ENCODE peak calls at places on chromosomes 5 and 9, in five cellular contexts. O, F, M, Y and W are unnamed samples.

GRCh38 chr5:51860532-51861018 is 477.3 kb downstream of the ISL1 start:
- DNase-seq in O (no peak), F (no peak), M (no peak), Y (no peak), W (no peak)

GRCh38 chr5:8839361-8840055 is 706.4 kb downstream of the SEMA5A start:
- DNase-seq in O (no peak), F (no peak), M (no peak), Y (peak; percentile 32), W (no peak)

GRCh38 chr5:157049605-157050004 is 9.3 kb downstream of the HAVCR1 start:
- DNase-seq in O (no peak), F (no peak), M (no peak), Y (no peak), W (no peak)

GRCh38 chr5:33588654-33589372 is 148.0 kb downstream of the TARS1 start:
- DNase-seq in O (peak; percentile 40), F (no peak), M (no peak), Y (peak; percentile 56), W (no peak)

GRCh38 chr5:142248853-142249462 is 75.9 kb downstream of the SPRY4 start:
- DNase-seq in O (peak; percentile 39), F (no peak), M (no peak), Y (no peak), W (no peak)

GRCh38 chr5:9733456-9733855 is 103.3 kb upstream of the TAS2R1 start:
- DNase-seq in O (no peak), F (no peak), M (no peak), Y (no peak), W (no peak)

GRCh38 chr9:98899399-98900056 is 44.2 kb upstream of the COL15A1 start:
- DNase-seq in O (no peak), F (no peak), M (no peak), Y (no peak), W (no peak)

GRCh38 chr5:102099766-102100331 is 196.2 kb downstream of the SLCO4C1 start:
- DNase-seq in O (no peak), F (no peak), M (no peak), Y (no peak), W (no peak)

GRCh38 chr5:138947780-138948179 is 72.6 kb upstream of the LRRTM2 start:
- DNase-seq in O (no peak), F (no peak), M (no peak), Y (no peak), W (no peak)

GRCh38 chr5:167348286-167348926 is 943.0 kb upstream of the WWC1 start:
- DNase-seq in O (no peak), F (no peak), M (no peak), Y (peak; percentile 82), W (no peak)

GRCh38 chr5:43157068-43157467 is 35.0 kb upstream of the NIM1K start:
- DNase-seq in O (no peak), F (no peak), M (no peak), Y (no peak), W (no peak)

GRCh38 chr9:117826837-117827236 is 122.6 kb downstream of the TLR4 start:
- DNase-seq in O (no peak), F (no peak), M (no peak), Y (no peak), W (peak; percentile 4)

GRCh38 chr5:43416233-43416987 is 4.2 kb upstream of the CCL28 start:
- DNase-seq in O (no peak), F (no peak), M (no peak), Y (no peak), W (no peak)

GRCh38 chr9:109912726-109913460 is 132.9 kb downstream of the PALM2AKAP2 start:
- DNase-seq in O (no peak), F (no peak), M (no peak), Y (no peak), W (no peak)

GRCh38 chr5:53985796-53986195 is 324.6 kb downstream of the ARL15 start:
- DNase-seq in O (no peak), F (no peak), M (no peak), Y (no peak), W (no peak)

GRCh38 chr5:144485540-144485939 is 314.9 kb downstream of the KCTD16 start:
- DNase-seq in O (no peak), F (no peak), M (no peak), Y (no peak), W (no peak)

GRCh38 chr5:132064738-132065331 is 4.4 kb downstream of the IL3 start:
- DNase-seq in O (peak; percentile 90), F (peak; percentile 50), M (peak; percentile 41), Y (peak; percentile 92), W (peak; percentile 82)

GRCh38 chr5:119521232-119521631 is 68.9 kb downstream of the HSD17B4 start:
- DNase-seq in O (no peak), F (no peak), M (no peak), Y (no peak), W (no peak)

GRCh38 chr5:79119486-79119885 is 7.9 kb downstream of the BHMT start:
- DNase-seq in O (no peak), F (no peak), M (no peak), Y (no peak), W (no peak)

GRCh38 chr5:171639236-171639635 is 146.4 kb upstream of the SMIM23 start:
- DNase-seq in O (no peak), F (no peak), M (no peak), Y (no peak), W (no peak)

GRCh38 chr5:160159991-160160826 is 41.0 kb upstream of the PWWP2A start:
- DNase-seq in O (no peak), F (no peak), M (no peak), Y (peak; percentile 33), W (no peak)

GRCh38 chr9:16367605-16368424 is 502.7 kb downstream of the BNC2 start:
- DNase-seq in O (no peak), F (no peak), M (no peak), Y (no peak), W (no peak)

GRCh38 chr5:107306597-107306996 is 364.1 kb downstream of the EFNA5 start:
- DNase-seq in O (no peak), F (no peak), M (no peak), Y (no peak), W (no peak)

GRCh38 chr9:106309925-106310324 is 553.0 kb upstream of the ZNF462 start:
- DNase-seq in O (no peak), F (no peak), M (no peak), Y (no peak), W (no peak)

GRCh38 chr9:76591256-76591950 is 132.4 kb downstream of the GCNT1 start:
- DNase-seq in O (no peak), F (no peak), M (no peak), Y (no peak), W (no peak)

GRCh38 chr5:158868570-158868969 is 231.1 kb downstream of the EBF1 start:
- DNase-seq in O (no peak), F (no peak), M (no peak), Y (no peak), W (no peak)

GRCh38 chr9:12884736-12885395 is 110.0 kb downstream of the LURAP1L start:
- DNase-seq in O (no peak), F (no peak), M (no peak), Y (no peak), W (no peak)

GRCh38 chr9:132547976-132548730 is 34.3 kb upstream of the BARHL1 start:
- DNase-seq in O (no peak), F (no peak), M (no peak), Y (no peak), W (no peak)

GRCh38 chr5:143131983-143132382 is 271.5 kb downstream of the NR3C1 start:
- DNase-seq in O (no peak), F (no peak), M (no peak), Y (no peak), W (no peak)

GRCh38 chr5:23825196-23825595 is 317.8 kb downstream of the PRDM9 start:
- DNase-seq in O (no peak), F (no peak), M (no peak), Y (no peak), W (no peak)